ENCODE peak calls at places on chromosomes 6 and 20, in four cellular contexts. O is GM12878, N is K562, K is endothelial cell of umbilical vein. M is an unnamed sample.

GRCh38 chr6:156827382-156827781 is 50.2 kb downstream of the ARID1B start:
- DNase-seq in O (no peak), N (no peak), K (no peak), M (no peak)

GRCh38 chr6:73722318-73723060 is 26.5 kb downstream of the CD109 start:
- DNase-seq in O (peak; percentile 46), N (no peak), K (peak; percentile 91), M (peak; percentile 93)

GRCh38 chr6:54481096-54481495 is 172.9 kb downstream of the TINAG start:
- DNase-seq in O (no peak), N (no peak), K (peak; percentile 14), M (no peak)

GRCh38 chr20:25623225-25623735 is 534 bp downstream of the NANP start:
- DNase-seq in O (peak; percentile 5), N (peak; percentile 33), K (no peak), M (peak; percentile 24)

GRCh38 chr20:52031206-52031573 is 160.4 kb downstream of the ZFP64 start:
- DNase-seq in O (no peak), N (no peak), K (no peak), M (peak; percentile 69)

GRCh38 chr6:12656841-12657435 is 59.6 kb upstream of the PHACTR1 start:
- DNase-seq in O (no peak), N (no peak), K (no peak), M (no peak)

GRCh38 chr6:162063666-162064065 is 663.9 kb downstream of the PRKN start:
- DNase-seq in O (no peak), N (no peak), K (no peak), M (no peak)

GRCh38 chr6:137210903-137211302 is 8.3 kb downstream of the IFNGR1 start:
- DNase-seq in O (no peak), N (no peak), K (peak; percentile 56), M (peak; percentile 14)

GRCh38 chr6:143419526-143419925 is 31.0 kb downstream of the ADAT2 start:
- DNase-seq in O (no peak), N (no peak), K (no peak), M (no peak)

GRCh38 chr6:48084201-48084600 is 26.8 kb downstream of the PTCHD4 start:
- DNase-seq in O (no peak), N (no peak), K (no peak), M (peak; percentile 2)

GRCh38 chr6:11096109-11096508 is 2.5 kb downstream of the SMIM13 start:
- DNase-seq in O (no peak), N (peak; percentile 58), K (no peak), M (peak; percentile 80)

GRCh38 chr6:98124176-98124575 is 710.2 kb upstream of the POU3F2 start:
- DNase-seq in O (no peak), N (no peak), K (no peak), M (no peak)

GRCh38 chr20:48594533-48594932 is 233.3 kb downstream of the PREX1 start:
- DNase-seq in O (no peak), N (no peak), K (no peak), M (no peak)

GRCh38 chr20:38723069-38723981 is 961 bp upstream of the SLC32A1 start:
- DNase-seq in O (no peak), N (no peak), K (no peak), M (no peak)

GRCh38 chr6:42984924-42985475 is 630 bp downstream of the PPP2R5D start:
- DNase-seq in O (no peak), N (peak; percentile 39), K (peak; percentile 20), M (no peak)

GRCh38 chr20:47825011-47825762 is 39.9 kb upstream of the SULF2 start:
- DNase-seq in O (no peak), N (no peak), K (no peak), M (no peak)

GRCh38 chr6:33272358-33273128 is 668 bp downstream of the RPS18 start:
- DNase-seq in O (no peak), N (no peak), K (no peak), M (no peak)

GRCh38 chr6:117118490-117118889 is 146.9 kb upstream of the VGLL2 start:
- DNase-seq in O (no peak), N (no peak), K (no peak), M (no peak)

GRCh38 chr6:108966236-108966635 is 118.0 kb downstream of the ARMC2 start:
- DNase-seq in O (no peak), N (no peak), K (no peak), M (no peak)

GRCh38 chr6:4752068-4752467 is 24.1 kb upstream of the CDYL start:
- DNase-seq in O (no peak), N (no peak), K (no peak), M (no peak)

GRCh38 chr6:4760773-4761172 is 15.4 kb upstream of the CDYL start:
- DNase-seq in O (no peak), N (no peak), K (no peak), M (no peak)

GRCh38 chr6:4759997-4760396 is 16.2 kb upstream of the CDYL start:
- DNase-seq in O (no peak), N (no peak), K (no peak), M (no peak)

DNA sequence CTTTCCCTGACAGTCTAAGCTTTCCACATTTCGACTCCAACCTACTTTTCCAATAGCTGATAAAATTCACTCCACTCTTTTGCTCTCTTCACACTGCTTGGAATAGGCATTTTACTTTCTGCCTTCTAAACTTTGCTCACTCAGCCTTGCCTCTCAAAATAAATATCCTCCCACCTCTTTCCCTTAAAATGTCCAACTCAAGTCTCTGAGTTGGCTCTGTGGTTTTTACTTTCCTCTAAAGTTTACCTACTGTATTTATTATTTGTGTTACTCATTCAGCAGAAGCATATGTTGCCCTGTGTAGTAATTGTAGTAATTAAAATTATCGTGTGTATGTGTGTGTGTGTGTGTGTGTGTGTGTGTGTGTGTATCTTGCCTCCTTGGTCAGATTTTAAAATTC is 20.0 kb upstream of the CDYL start:
- DNase-seq in O (no peak), N (no peak), K (no peak), M (peak; percentile 66)
- TF ChIP-seq FOS in O (no peak), N (no peak), K (no peak), M (peak; percentile 5)

GRCh38 chr20:43838703-43839060 is 76.0 kb upstream of the TOX2 start:
- DNase-seq in O (no peak), N (no peak), K (no peak), M (no peak)

GRCh38 chr20:43842126-43843020 is 72.3 kb upstream of the TOX2 start:
- DNase-seq in O (no peak), N (no peak), K (no peak), M (no peak)

GRCh38 chr20:43837856-43838702 is 76.6 kb upstream of the TOX2 start:
- DNase-seq in O (no peak), N (no peak), K (no peak), M (no peak)

GRCh38 chr20:43839793-43840199 is 74.9 kb upstream of the TOX2 start:
- DNase-seq in O (no peak), N (no peak), K (no peak), M (no peak)

GRCh38 chr20:43840382-43841070 is 74.1 kb upstream of the TOX2 start:
- DNase-seq in O (no peak), N (peak; percentile 71), K (no peak), M (peak; percentile 29)
- TF ChIP-seq FOS in O (no peak), N (no peak), K (no peak), M (no peak)

GRCh38 chr6:163355471-163355991 is 59.0 kb upstream of the QKI start:
- DNase-seq in O (no peak), N (no peak), K (peak; percentile 93), M (peak; percentile 67)
- TF ChIP-seq FOS in O (no peak), N (no peak), K (peak; percentile 64), M (no peak)

GRCh38 chr6:30883743-30884520 is at the start of gene DDR1:
- DNase-seq in O (no peak), N (peak; percentile 93), K (no peak), M (peak; percentile 54)
- TF ChIP-seq FOS in O (no peak), N (no peak), K (no peak), M (no peak)

GRCh38 chr6:28953039-28953872 is 29.5 kb upstream of the TRIM27 start:
- DNase-seq in O (peak; percentile 56), N (peak; percentile 89), K (peak; percentile 58), M (peak; percentile 72)
- TF ChIP-seq FOS in O (no peak), N (peak; percentile 23), K (no peak), M (peak; percentile 89)